ENCODE peak calls at places on chromosome 7, in nine cellular contexts. I is stimulated activated CD4-positive, alpha-beta T cell treated with anti-CD3 and anti-CD28 coated beads, Interleukin-12 subunit alpha, Interleukin-12 subunit beta, amount 100 ng/mL, for 48 hours; L is amniotic stem cell; U is T-helper 2 cell; G is ACHN; M is NCI-H1105 treated with DMSO at 0.1 percent for 48 hours; Z is brain microvascular endothelial cell; X is hippocampal formation; J is hypothalamus. O is an unnamed sample.

GRCh38 chr7:95897557-95898183 is 125.3 kb downstream of the DYNC1I1 start:
- DNase-seq in Z (no peak), I (no peak), M (peak), G (no peak), J (no peak), L (no peak), X (no peak), U (no peak), O (no peak)

GRCh38 chr7:18212788-18213187 is 185.1 kb upstream of the PRPS1L1 start:
- DNase-seq in I (no peak), Z (no peak), L (peak), J (no peak), X (no peak), M (no peak), G (no peak), U (no peak), O (no peak)

GRCh38 chr7:106613861-106614560 is 46.9 kb downstream of the CCDC71L start:
- DNase-seq in L (peak), I (no peak), Z (no peak), G (no peak), X (no peak), U (no peak), M (no peak), J (no peak), O (no peak)

GRCh38 chr7:117169907-117170306 is 153.0 kb downstream of the WNT2 start:
- DNase-seq in L (no peak), X (no peak), Z (no peak), M (peak), G (peak), I (no peak), J (no peak), U (no peak), O (no peak)

GRCh38 chr7:24978837-24979469 is 1.0 kb downstream of the OSBPL3 start:
- DNase-seq in J (no peak), L (no peak), U (no peak), Z (no peak), M (no peak), I (no peak), G (no peak), X (no peak), O (peak)

GRCh38 chr7:105675873-105676484 is 94.7 kb upstream of the EFCAB10 start:
- DNase-seq in X (no peak), M (peak), L (no peak), J (no peak), I (no peak), U (peak), G (no peak), Z (no peak), O (peak)

GRCh38 chr7:149559711-149560110 is 62.1 kb upstream of the ZNF746 start:
- DNase-seq in Z (peak), M (no peak), I (no peak), L (no peak), X (no peak), G (no peak), U (no peak), J (no peak), O (no peak)

GRCh38 chr7:49817251-49817650 is 43.8 kb downstream of the VWC2 start:
- DNase-seq in Z (no peak), X (no peak), M (no peak), U (no peak), I (no peak), G (no peak), J (no peak), L (no peak), O (no peak)

GRCh38 chr7:142357953-142358520 is 100.2 kb upstream of the PRSS58 start:
- DNase-seq in U (no peak), X (peak), G (peak), L (no peak), M (peak), J (no peak), I (peak), Z (peak), O (peak)

GRCh38 chr7:46651070-46651469 is 730.0 kb upstream of the IGFBP3 start:
- DNase-seq in X (no peak), I (no peak), J (no peak), M (no peak), Z (no peak), G (no peak), L (no peak), U (no peak), O (no peak)

GRCh38 chr7:150818971-150819370 is 18.4 kb downstream of the TMEM176A start:
- DNase-seq in M (no peak), Z (no peak), X (no peak), L (no peak), G (no peak), J (no peak), U (no peak), I (no peak), O (no peak)

GRCh38 chr7:21959387-21959776 is 13.7 kb upstream of the CDCA7L start:
- DNase-seq in L (no peak), Z (no peak), M (no peak), I (no peak), G (no peak), J (no peak), U (no peak), X (no peak), O (no peak)

GRCh38 chr7:142494021-142494420 is 236.2 kb upstream of the PRSS58 start:
- DNase-seq in X (no peak), M (no peak), L (no peak), I (no peak), U (no peak), J (no peak), G (no peak), Z (no peak), O (no peak)

O was measured in NCI-H510A treated with DMSO at 0.1 percent for 48 hours.